ENCODE peak calls at places on chromosomes 5 and 9, in eight cellular contexts. One of them, this sample, is unnamed. For H3K27me3 and H3K4me1, the result is how much of the 10 kb centered on the place peaks cover.

GRCh38 chr5:130335116-130335515 is 430.9 kb downstream of the CHSY3 start:
- DNase-seq in neural progenitor cell: no peak
- DNase-seq in body of pancreas: no peak
- DNase-seq in IMR-90: no peak
- DNase-seq in hepatocyte: no peak
- DNase-seq in K562: no peak
- DNase-seq in left lung: no peak
- DNase-seq in mammary epithelial cell: peak
- DNase-seq in this sample: peak

GRCh38 chr5:98880151-98880550 is 48.7 kb downstream of the CHD1 start:
- DNase-seq in K562: no peak
- DNase-seq in IMR-90: no peak
- DNase-seq in mammary epithelial cell: peak
- DNase-seq in left lung: no peak
- DNase-seq in body of pancreas: no peak
- DNase-seq in neural progenitor cell: no peak
- DNase-seq in hepatocyte: peak
- DNase-seq in this sample: peak

GRCh38 chr9:85430659-85431370 is 310.9 kb downstream of the AGTPBP1 start:
- DNase-seq in body of pancreas: no peak
- DNase-seq in left lung: no peak
- DNase-seq in K562: no peak
- DNase-seq in neural progenitor cell: no peak
- DNase-seq in IMR-90: no peak
- DNase-seq in mammary epithelial cell: no peak
- DNase-seq in hepatocyte: no peak
- DNase-seq in this sample: no peak

GRCh38 chr9:1977026-1977425 is 38.1 kb upstream of the SMARCA2 start:
- DNase-seq in mammary epithelial cell: peak
- DNase-seq in K562: no peak
- DNase-seq in neural progenitor cell: no peak
- DNase-seq in hepatocyte: no peak
- DNase-seq in left lung: no peak
- DNase-seq in body of pancreas: no peak
- DNase-seq in IMR-90: no peak
- DNase-seq in this sample: peak

GRCh38 chr9:70256123-70256551 is 2.6 kb upstream of the SMC5 start:
- DNase-seq in body of pancreas: no peak
- DNase-seq in IMR-90: peak
- DNase-seq in neural progenitor cell: peak
- DNase-seq in left lung: no peak
- DNase-seq in mammary epithelial cell: peak
- DNase-seq in hepatocyte: peak
- DNase-seq in K562: peak
- DNase-seq in this sample: peak

GRCh38 chr9:2170737-2171136 is 155.6 kb downstream of the SMARCA2 start:
- DNase-seq in IMR-90: no peak
- DNase-seq in left lung: no peak
- DNase-seq in body of pancreas: no peak
- DNase-seq in mammary epithelial cell: peak
- DNase-seq in neural progenitor cell: no peak
- DNase-seq in K562: no peak
- DNase-seq in hepatocyte: no peak
- DNase-seq in this sample: peak

GRCh38 chr9:7315746-7316457 is 483.7 kb downstream of the DMAC1 start:
- DNase-seq in hepatocyte: peak
- DNase-seq in mammary epithelial cell: peak
- DNase-seq in neural progenitor cell: no peak
- DNase-seq in body of pancreas: no peak
- DNase-seq in left lung: no peak
- DNase-seq in IMR-90: peak
- DNase-seq in K562: no peak
- DNase-seq in this sample: no peak

GRCh38 chr5:148808864-148809642 is 17.4 kb upstream of the ADRB2 start:
- DNase-seq in neural progenitor cell: no peak
- DNase-seq in body of pancreas: no peak
- DNase-seq in K562: peak
- DNase-seq in hepatocyte: peak
- DNase-seq in mammary epithelial cell: no peak
- DNase-seq in left lung: no peak
- DNase-seq in IMR-90: no peak
- DNase-seq in this sample: no peak

GRCh38 chr5:88880196-88880595 is 2.8 kb downstream of the MEF2C start:
- DNase-seq in left lung: no peak
- DNase-seq in mammary epithelial cell: no peak
- DNase-seq in K562: no peak
- DNase-seq in body of pancreas: no peak
- DNase-seq in neural progenitor cell: no peak
- DNase-seq in hepatocyte: no peak
- DNase-seq in IMR-90: no peak
- DNase-seq in this sample: no peak

GRCh38 chr9:5582835-5583195 is 46.1 kb upstream of the RIC1 start:
- DNase-seq in mammary epithelial cell: peak
- DNase-seq in neural progenitor cell: no peak
- DNase-seq in K562: no peak
- DNase-seq in left lung: no peak
- DNase-seq in body of pancreas: no peak
- DNase-seq in IMR-90: peak
- DNase-seq in hepatocyte: no peak
- DNase-seq in this sample: peak

GRCh38 chr9:73782166-73782565 is 630.5 kb downstream of the ANXA1 start:
- DNase-seq in IMR-90: no peak
- DNase-seq in mammary epithelial cell: no peak
- DNase-seq in body of pancreas: no peak
- DNase-seq in hepatocyte: no peak
- DNase-seq in left lung: no peak
- DNase-seq in neural progenitor cell: no peak
- DNase-seq in K562: no peak
- DNase-seq in this sample: no peak

GRCh38 chr9:121299467-121300282 is 31.7 kb downstream of the GSN start:
- DNase-seq in left lung: peak
- DNase-seq in mammary epithelial cell: peak
- DNase-seq in K562: no peak
- DNase-seq in hepatocyte: peak
- DNase-seq in IMR-90: no peak
- DNase-seq in neural progenitor cell: peak
- DNase-seq in body of pancreas: peak
- DNase-seq in this sample: no peak

GRCh38 chr9:21796768-21797167 is 5.7 kb upstream of the MTAP start:
- DNase-seq in left lung: no peak
- DNase-seq in K562: no peak
- DNase-seq in mammary epithelial cell: peak
- DNase-seq in hepatocyte: peak
- DNase-seq in IMR-90: peak
- DNase-seq in body of pancreas: no peak
- DNase-seq in neural progenitor cell: no peak
- DNase-seq in this sample: peak

GRCh38 chr9:33306037-33306436 is 15.7 kb downstream of the NFX1 start:
- DNase-seq in hepatocyte: no peak
- DNase-seq in K562: no peak
- DNase-seq in body of pancreas: no peak
- DNase-seq in neural progenitor cell: no peak
- DNase-seq in left lung: no peak
- DNase-seq in mammary epithelial cell: no peak
- DNase-seq in IMR-90: peak
- DNase-seq in this sample: no peak

GRCh38 chr5:74241751-74242140 is 398.8 kb downstream of the ENC1 start:
- DNase-seq in left lung: no peak
- DNase-seq in mammary epithelial cell: peak
- DNase-seq in hepatocyte: peak
- DNase-seq in body of pancreas: no peak
- DNase-seq in K562: no peak
- DNase-seq in IMR-90: peak
- DNase-seq in neural progenitor cell: no peak
- DNase-seq in this sample: peak

GRCh38 chr5:157828949-157829639 is 29.9 kb downstream of the CLINT1 start:
- DNase-seq in neural progenitor cell: peak
- DNase-seq in mammary epithelial cell: peak
- DNase-seq in hepatocyte: no peak
- DNase-seq in K562: peak
- DNase-seq in IMR-90: no peak
- DNase-seq in body of pancreas: no peak
- DNase-seq in left lung: no peak
- DNase-seq in this sample: no peak

GRCh38 chr5:94391996-94392395 is 226.4 kb downstream of the KIAA0825 start:
- DNase-seq in mammary epithelial cell: no peak
- DNase-seq in hepatocyte: no peak
- DNase-seq in IMR-90: no peak
- DNase-seq in neural progenitor cell: no peak
- DNase-seq in body of pancreas: no peak
- DNase-seq in left lung: no peak
- DNase-seq in K562: no peak
- DNase-seq in this sample: no peak

GRCh38 chr9:83965350-83966208 is 14.4 kb downstream of the HNRNPK start:
- DNase-seq in left lung: no peak
- DNase-seq in hepatocyte: no peak
- DNase-seq in IMR-90: peak
- DNase-seq in K562: peak
- DNase-seq in neural progenitor cell: no peak
- DNase-seq in mammary epithelial cell: no peak
- DNase-seq in body of pancreas: no peak
- DNase-seq in this sample: no peak

DNA sequence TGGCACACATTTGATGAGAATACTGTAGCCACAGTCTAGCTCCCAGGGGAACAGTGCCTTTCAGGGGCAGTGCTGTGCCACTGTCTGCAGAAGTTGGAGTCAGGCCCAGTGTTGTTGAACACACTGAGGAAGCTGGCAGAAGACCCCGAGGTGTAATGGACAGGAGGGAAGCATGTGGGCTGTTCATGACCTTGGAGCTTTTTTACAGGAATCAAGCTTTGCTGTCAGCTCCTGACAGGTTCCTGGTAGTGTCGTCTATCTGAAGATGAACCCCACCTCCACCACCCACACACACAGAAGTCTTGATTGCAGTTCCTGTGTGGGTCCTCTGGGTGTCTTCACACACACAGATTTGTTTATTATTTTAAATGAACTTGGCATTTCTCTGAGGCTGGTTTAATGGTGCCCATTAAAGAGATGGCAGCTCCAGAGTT is 40.3 kb upstream of the TNFAIP8 start:
- DNase-seq in mammary epithelial cell: peak
- DNase-seq in left lung: no peak
- DNase-seq in neural progenitor cell: no peak
- DNase-seq in IMR-90: no peak
- DNase-seq in K562: peak
- DNase-seq in hepatocyte: peak
- DNase-seq in body of pancreas: no peak
- DNase-seq in this sample: no peak
- TF ChIP-seq CTCF in mammary epithelial cell: peak
- TF ChIP-seq CTCF in left lung: peak
- TF ChIP-seq CTCF in neural progenitor cell: no peak
- TF ChIP-seq CTCF in IMR-90: peak
- TF ChIP-seq CTCF in K562: peak
- TF ChIP-seq CTCF in hepatocyte: peak
- TF ChIP-seq CTCF in body of pancreas: no peak
- TF ChIP-seq CTCF in this sample: peak

DNA sequence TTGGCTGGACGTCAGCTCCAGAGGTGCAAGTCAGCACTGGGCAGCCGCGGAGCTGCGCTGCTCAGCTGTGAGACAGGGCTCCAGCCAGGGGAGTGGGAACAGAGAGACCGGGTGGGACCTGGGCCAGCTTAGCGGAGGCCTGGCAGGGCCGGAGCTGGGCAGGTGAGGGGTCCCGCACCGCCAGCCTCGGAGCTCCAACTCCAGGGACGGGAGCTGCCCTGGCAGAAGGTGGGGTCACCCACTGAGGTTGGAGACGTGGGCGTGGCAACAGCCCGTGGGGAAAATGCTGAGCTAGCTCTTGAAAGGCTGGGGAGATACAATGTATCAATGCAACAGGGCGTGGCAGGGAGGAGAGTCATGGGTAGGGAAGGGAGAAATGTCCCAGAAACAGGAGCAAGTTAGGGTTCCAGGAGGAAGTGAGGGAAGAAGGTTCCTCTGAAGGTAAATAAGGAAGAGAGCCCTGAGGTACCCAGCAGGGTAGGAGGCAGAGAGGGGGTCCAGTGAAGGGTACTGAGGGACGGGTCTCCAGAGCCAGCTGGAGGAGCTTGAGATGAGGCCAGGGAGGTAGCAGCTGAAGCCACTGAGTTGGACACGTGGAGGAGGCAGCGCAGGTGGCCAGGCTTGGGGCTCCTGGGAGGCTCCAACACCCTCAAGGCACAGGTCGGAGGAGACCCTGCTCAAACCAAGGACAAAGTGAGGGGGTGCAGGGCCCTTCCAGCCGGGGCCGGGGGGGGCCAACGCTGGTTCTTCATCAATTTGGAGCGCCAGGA is 736 bp upstream of the NKD2 start:
- DNase-seq in K562: no peak
- DNase-seq in hepatocyte: no peak
- DNase-seq in body of pancreas: peak
- DNase-seq in neural progenitor cell: no peak
- DNase-seq in IMR-90: no peak
- DNase-seq in left lung: peak
- DNase-seq in mammary epithelial cell: no peak
- DNase-seq in this sample: no peak
- H3K27me3 ChIP-seq in K562: under half
- H3K27me3 ChIP-seq in hepatocyte: under half
- H3K27me3 ChIP-seq in body of pancreas: under half
- H3K27me3 ChIP-seq in neural progenitor cell: half or more
- H3K27me3 ChIP-seq in IMR-90: half or more
- H3K27me3 ChIP-seq in left lung: under half
- H3K27me3 ChIP-seq in mammary epithelial cell: under half
- H3K27me3 ChIP-seq in this sample: half or more

GRCh38 chr9:137391411-137391754 is 31.6 kb downstream of the EXD3 start:
- DNase-seq in mammary epithelial cell: no peak
- DNase-seq in left lung: no peak
- DNase-seq in neural progenitor cell: no peak
- DNase-seq in hepatocyte: no peak
- DNase-seq in K562: no peak
- DNase-seq in IMR-90: no peak
- DNase-seq in body of pancreas: no peak
- DNase-seq in this sample: no peak
- H3K4me1 ChIP-seq in mammary epithelial cell: under half
- H3K4me1 ChIP-seq in left lung: under half
- H3K4me1 ChIP-seq in neural progenitor cell: under half
- H3K4me1 ChIP-seq in hepatocyte: under half
- H3K4me1 ChIP-seq in K562: under half
- H3K4me1 ChIP-seq in IMR-90: under half
- H3K4me1 ChIP-seq in body of pancreas: under half
- H3K4me1 ChIP-seq in this sample: under half

GRCh38 chr9:71353723-71354122 is 232.3 kb upstream of the TRPM3 start:
- DNase-seq in IMR-90: peak
- DNase-seq in body of pancreas: no peak
- DNase-seq in K562: no peak
- DNase-seq in neural progenitor cell: no peak
- DNase-seq in mammary epithelial cell: peak
- DNase-seq in left lung: no peak
- DNase-seq in hepatocyte: no peak
- DNase-seq in this sample: peak

GRCh38 chr9:71352837-71353236 is 231.4 kb upstream of the TRPM3 start:
- DNase-seq in hepatocyte: no peak
- DNase-seq in left lung: no peak
- DNase-seq in IMR-90: no peak
- DNase-seq in K562: no peak
- DNase-seq in body of pancreas: no peak
- DNase-seq in mammary epithelial cell: no peak
- DNase-seq in neural progenitor cell: no peak
- DNase-seq in this sample: no peak

DNA sequence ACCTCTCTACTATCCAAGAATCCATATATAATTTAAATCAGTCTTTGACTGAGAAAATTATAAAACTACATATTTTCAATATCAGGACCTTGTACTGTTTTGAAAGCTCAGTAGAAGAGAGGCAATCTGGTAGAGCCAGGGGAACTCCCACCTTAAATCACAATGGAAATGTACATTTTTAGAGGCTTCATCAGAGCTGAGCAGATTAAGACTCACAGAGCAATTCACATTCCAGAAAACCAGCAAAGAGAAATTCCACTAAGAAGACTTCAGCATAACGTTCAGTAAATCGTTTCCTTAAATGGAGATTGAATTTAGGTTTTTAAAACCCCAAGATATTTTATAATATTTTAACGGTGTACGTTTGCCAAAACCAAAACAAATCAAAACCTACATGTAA is 227.8 kb upstream of the TRPM3 start:
- DNase-seq in left lung: no peak
- DNase-seq in IMR-90: peak
- DNase-seq in hepatocyte: no peak
- DNase-seq in mammary epithelial cell: no peak
- DNase-seq in body of pancreas: no peak
- DNase-seq in neural progenitor cell: no peak
- DNase-seq in K562: no peak
- DNase-seq in this sample: peak
- TF ChIP-seq CTCF in left lung: no peak
- TF ChIP-seq CTCF in IMR-90: no peak
- TF ChIP-seq CTCF in hepatocyte: no peak
- TF ChIP-seq CTCF in mammary epithelial cell: no peak
- TF ChIP-seq CTCF in body of pancreas: no peak
- TF ChIP-seq CTCF in neural progenitor cell: no peak
- TF ChIP-seq CTCF in K562: no peak
- TF ChIP-seq CTCF in this sample: no peak